ENCODE peak calls at places on chromosomes 16 and 17, in nine cellular contexts. Q is tibial nerve, S is GM04504, P is A673, C is left cardiac atrium, B is M059J, T is A549, R is lower lobe of right lung, L is astrocyte of the cerebellum. Y is an unnamed sample.

GRCh38 chr17:31677036-31677435 is 182.0 kb downstream of the COPRS start:
- DNase-seq in Q (no peak), S (no peak), P (no peak), C (no peak), B (no peak), T (no peak), R (no peak), L (no peak), Y (no peak)

GRCh38 chr16:3101018-3101840 is 2.1 kb upstream of the ZSCAN10 start:
- DNase-seq in Q (no peak), S (no peak), P (peak; percentile 63), C (no peak), B (peak; percentile 36), T (peak; percentile 65), R (no peak), L (no peak), Y (peak; percentile 59)

GRCh38 chr16:17147942-17148341 is 322.8 kb downstream of the XYLT1 start:
- DNase-seq in Q (no peak), S (no peak), P (no peak), C (no peak), B (no peak), T (no peak), R (no peak), L (no peak), Y (no peak)

GRCh38 chr16:66933776-66934137 is 445 bp downstream of the CIAO2B start:
- DNase-seq in Q (no peak), S (no peak), P (no peak), C (no peak), B (peak; percentile 39), T (no peak), R (no peak), L (no peak), Y (no peak)

GRCh38 chr17:42617956-42618431 is 8.5 kb downstream of the TUBG1 start:
- DNase-seq in Q (no peak), S (no peak), P (no peak), C (no peak), B (no peak), T (no peak), R (no peak), L (no peak), Y (no peak)

GRCh38 chr17:74671031-74671771 is 41.5 kb downstream of the CD300LF start:
- DNase-seq in Q (peak; percentile 38), S (peak; percentile 26), P (peak; percentile 88), C (peak; percentile 89), B (no peak), T (peak; percentile 80), R (peak; percentile 88), L (peak; percentile 58), Y (peak; percentile 68)

GRCh38 chr16:6528217-6528616 is 804.4 kb upstream of the RBFOX1 start:
- DNase-seq in Q (no peak), S (no peak), P (no peak), C (no peak), B (no peak), T (no peak), R (no peak), L (no peak), Y (no peak)

GRCh38 chr16:55502801-55503366 is 6.0 kb upstream of the LPCAT2 start:
- DNase-seq in Q (peak; percentile 96), S (peak; percentile 59), P (no peak), C (peak; percentile 87), B (peak; percentile 94), T (peak; percentile 68), R (peak; percentile 82), L (peak; percentile 91), Y (no peak)

GRCh38 chr16:26772503-26772902 is 294.2 kb upstream of the C16orf82 start:
- DNase-seq in Q (no peak), S (no peak), P (no peak), C (no peak), B (peak; percentile 3), T (no peak), R (no peak), L (no peak), Y (no peak)

GRCh38 chr17:40025991-40026815 is 11.0 kb downstream of the CSF3 start:
- DNase-seq in Q (no peak), S (no peak), P (no peak), C (no peak), B (peak; percentile 75), T (no peak), R (no peak), L (peak; percentile 42), Y (peak; percentile 54)

GRCh38 chr16:2147981-2148671 is at the start of gene RAB26:
- DNase-seq in Q (peak; percentile 46), S (no peak), P (peak; percentile 78), C (peak; percentile 84), B (peak; percentile 87), T (peak; percentile 84), R (peak; percentile 89), L (no peak), Y (peak; percentile 56)

GRCh38 chr17:676965-677364 is 37.7 kb downstream of the VPS53 start:
- DNase-seq in Q (no peak), S (no peak), P (no peak), C (no peak), B (no peak), T (no peak), R (no peak), L (no peak), Y (no peak)

GRCh38 chr17:72702998-72703397 is 389.5 kb downstream of the SLC39A11 start:
- DNase-seq in Q (no peak), S (peak; percentile 57), P (peak; percentile 64), C (no peak), B (peak; percentile 81), T (no peak), R (no peak), L (no peak), Y (no peak)

GRCh38 chr17:5128905-5129535 is 13.2 kb downstream of the USP6 start:
- DNase-seq in Q (no peak), S (no peak), P (no peak), C (no peak), B (no peak), T (no peak), R (no peak), L (no peak), Y (no peak)

GRCh38 chr16:85556456-85557082 is 56.6 kb upstream of the GSE1 start:
- DNase-seq in Q (no peak), S (no peak), P (peak; percentile 45), C (peak; percentile 58), B (peak; percentile 74), T (peak; percentile 16), R (peak; percentile 80), L (no peak), Y (peak; percentile 66)

GRCh38 chr17:2693561-2694380 is 17.8 kb downstream of the CLUH start:
- DNase-seq in Q (no peak), S (no peak), P (no peak), C (no peak), B (no peak), T (no peak), R (no peak), L (no peak), Y (no peak)

GRCh38 chr16:15636392-15636873 is 6.5 kb downstream of the MARF1 start:
- DNase-seq in Q (no peak), S (no peak), P (no peak), C (no peak), B (no peak), T (no peak), R (no peak), L (no peak), Y (peak; percentile 29)

GRCh38 chr17:29156781-29157180 is 23.4 kb downstream of the MYO18A start:
- DNase-seq in Q (no peak), S (no peak), P (no peak), C (no peak), B (no peak), T (no peak), R (no peak), L (no peak), Y (no peak)

GRCh38 chr16:10558746-10559641 is 21.4 kb downstream of the EMP2 start:
- DNase-seq in Q (peak; percentile 68), S (peak; percentile 38), P (no peak), C (peak; percentile 85), B (peak; percentile 97), T (no peak), R (peak; percentile 68), L (peak; percentile 40), Y (no peak)

GRCh38 chr16:71293921-71294320 is 4.7 kb upstream of the CMTR2 start:
- DNase-seq in Q (no peak), S (no peak), P (no peak), C (no peak), B (no peak), T (no peak), R (no peak), L (no peak), Y (no peak)

GRCh38 chr17:4209611-4210010 is 54.2 kb downstream of the ANKFY1 start:
- DNase-seq in Q (no peak), S (no peak), P (no peak), C (no peak), B (no peak), T (no peak), R (no peak), L (no peak), Y (no peak)

GRCh38 chr17:51365090-51365489 is 104.7 kb downstream of the UTP18 start:
- DNase-seq in Q (no peak), S (no peak), P (no peak), C (peak; percentile 36), B (no peak), T (peak; percentile 17), R (no peak), L (no peak), Y (no peak)

GRCh38 chr17:70314096-70314495 is 144.8 kb downstream of the KCNJ2 start:
- DNase-seq in Q (no peak), S (no peak), P (no peak), C (no peak), B (peak; percentile 44), T (no peak), R (no peak), L (peak; percentile 39), Y (no peak)

Y was measured in CD4-positive, alpha-beta memory T cell.